ENCODE peak calls at places on chromosome 4, in nine cellular contexts. N is AG04450, E is endothelial cell, Y is fibroblast of pulmonary artery, Q is neural crest cell, G is fibroblast of mammary gland, T is progenitor cell of endocrine pancreas, W is A549, J is tibial artery. R is an unnamed sample.

GRCh38 chr4:115851918-115852766 is 738.7 kb upstream of the NDST4 start:
- DNase-seq in N (no peak), E (peak), Y (peak), Q (peak), G (peak), T (peak), W (no peak), J (peak), R (no peak)

GRCh38 chr4:10605746-10606482 is 78.7 kb downstream of the CLNK start:
- DNase-seq in N (peak), E (no peak), Y (peak), Q (no peak), G (peak), T (no peak), W (no peak), J (no peak), R (no peak)

GRCh38 chr4:143281507-143282169 is 55.0 kb upstream of the GAB1 start:
- DNase-seq in N (no peak), E (no peak), Y (no peak), Q (no peak), G (peak), T (no peak), W (no peak), J (no peak), R (no peak)

GRCh38 chr4:113455081-113455480 is 306.5 kb downstream of the CAMK2D start:
- DNase-seq in N (no peak), E (no peak), Y (no peak), Q (no peak), G (no peak), T (no peak), W (no peak), J (no peak), R (no peak)

GRCh38 chr4:159506801-159507517 is 404.1 kb downstream of the RAPGEF2 start:
- DNase-seq in N (no peak), E (no peak), Y (no peak), Q (no peak), G (no peak), T (no peak), W (no peak), J (no peak), R (no peak)

GRCh38 chr4:48746608-48747374 is 33.3 kb downstream of the FRYL start:
- DNase-seq in N (no peak), E (no peak), Y (no peak), Q (no peak), G (no peak), T (no peak), W (no peak), J (no peak), R (no peak)

GRCh38 chr4:5660185-5660584 is 48.2 kb downstream of the EVC2 start:
- DNase-seq in N (no peak), E (no peak), Y (peak), Q (no peak), G (peak), T (no peak), W (no peak), J (no peak), R (no peak)

GRCh38 chr4:8710416-8710815 is 117.9 kb downstream of the CPZ start:
- DNase-seq in N (no peak), E (no peak), Y (no peak), Q (no peak), G (no peak), T (no peak), W (no peak), J (peak), R (no peak)

GRCh38 chr4:176753049-176753448 is 39.7 kb downstream of the VEGFC start:
- DNase-seq in N (peak), E (no peak), Y (peak), Q (no peak), G (peak), T (no peak), W (no peak), J (no peak), R (no peak)

GRCh38 chr4:186591651-186592050 is 36.3 kb upstream of the MTNR1A start:
- DNase-seq in N (no peak), E (no peak), Y (no peak), Q (no peak), G (no peak), T (no peak), W (no peak), J (no peak), R (no peak)

GRCh38 chr4:108730579-108730978 is 32.3 kb downstream of the ETNPPL start:
- DNase-seq in N (no peak), E (no peak), Y (no peak), Q (no peak), G (peak), T (no peak), W (no peak), J (no peak), R (no peak)

GRCh38 chr4:170423137-170423536 is 333.4 kb upstream of the AADAT start:
- DNase-seq in N (no peak), E (no peak), Y (peak), Q (no peak), G (peak), T (no peak), W (no peak), J (no peak), R (no peak)

GRCh38 chr4:95500361-95500760 is 48.4 kb downstream of the UNC5C start:
- DNase-seq in N (no peak), E (no peak), Y (no peak), Q (no peak), G (no peak), T (no peak), W (no peak), J (no peak), R (no peak)

GRCh38 chr4:165502919-165503907 is 124.4 kb downstream of the CPE start:
- DNase-seq in N (no peak), E (no peak), Y (peak), Q (no peak), G (peak), T (no peak), W (peak), J (no peak), R (no peak)

GRCh38 chr4:79650794-79651431 is 242.9 kb upstream of the GK2 start:
- DNase-seq in N (peak), E (no peak), Y (peak), Q (no peak), G (peak), T (no peak), W (no peak), J (no peak), R (no peak)

GRCh38 chr4:186029731-186030421 is 39.1 kb upstream of the TLR3 start:
- DNase-seq in N (no peak), E (no peak), Y (peak), Q (no peak), G (peak), T (no peak), W (no peak), J (peak), R (no peak)

GRCh38 chr4:178633263-178633662 is 1191.0 kb upstream of the AGA start:
- DNase-seq in N (no peak), E (no peak), Y (no peak), Q (no peak), G (no peak), T (no peak), W (no peak), J (no peak), R (no peak)
- TF ChIP-seq CTCF in N (no peak), E (peak), Y (no peak), Q (peak), G (no peak), T (peak), W (no peak), J (no peak), R (no peak)

DNA sequence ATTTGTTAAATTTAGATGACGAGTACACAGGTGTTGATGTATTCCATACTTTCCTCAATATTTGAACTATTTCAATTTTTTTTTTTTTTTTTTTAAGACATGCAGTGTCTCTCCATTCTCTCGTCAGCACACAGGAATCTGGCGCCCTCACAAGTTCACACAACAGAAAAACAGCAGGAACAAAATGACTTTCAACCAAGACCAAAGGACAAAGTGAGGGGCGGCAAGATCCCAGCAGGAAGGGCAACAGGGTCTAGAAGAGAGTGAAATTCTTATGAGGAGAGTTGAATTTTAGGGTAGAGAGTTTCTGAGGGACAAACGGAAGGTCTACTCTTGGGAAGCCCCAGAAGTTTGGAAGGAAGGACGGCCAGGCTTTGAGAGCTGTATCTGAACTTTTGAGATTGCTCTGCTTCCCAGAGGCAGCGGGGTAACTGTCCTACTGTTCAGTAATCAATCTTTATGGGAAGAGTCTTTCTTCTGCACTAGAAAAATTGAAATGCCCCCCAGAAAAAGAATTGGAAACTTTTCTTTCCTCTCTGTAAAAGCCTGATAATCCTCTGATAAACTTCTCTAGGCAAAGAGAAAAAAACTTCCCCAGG is 760.2 kb downstream of the RAB28 start:
- DNase-seq in N (no peak), E (no peak), Y (peak), Q (no peak), G (no peak), T (no peak), W (no peak), J (no peak), R (no peak)
- TF ChIP-seq CTCF in N (no peak), E (no peak), Y (peak), Q (no peak), G (no peak), T (peak), W (no peak), J (no peak), R (no peak)

DNA sequence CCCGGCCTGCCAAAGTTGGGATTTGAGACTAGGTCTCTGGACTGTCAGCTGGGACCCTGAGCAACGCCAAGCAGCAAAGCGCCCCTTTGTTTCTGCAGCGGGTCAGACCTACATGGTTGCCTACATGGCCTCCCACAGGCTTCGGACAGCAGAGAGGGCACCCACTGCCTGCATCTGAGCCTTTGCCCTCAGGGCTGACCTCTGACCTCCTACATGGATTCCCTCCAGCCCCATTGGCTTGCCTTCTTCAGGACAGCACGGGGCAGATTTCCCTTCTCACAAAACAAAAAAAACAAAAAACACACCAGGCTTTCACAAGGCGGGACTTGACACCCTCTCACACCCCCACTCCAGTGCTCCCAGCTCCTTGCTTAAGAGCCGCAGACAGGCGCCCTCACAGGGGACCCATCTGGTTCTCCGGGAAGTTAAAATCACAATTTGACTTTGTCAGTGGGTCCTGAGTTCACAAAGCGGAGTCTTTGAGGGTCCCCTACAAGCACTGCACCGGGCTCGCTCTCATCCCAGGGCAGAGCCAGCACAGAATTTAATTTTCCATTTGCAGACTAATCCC is 32.9 kb downstream of the ZFYVE28 start:
- DNase-seq in N (no peak), E (no peak), Y (no peak), Q (peak), G (no peak), T (no peak), W (no peak), J (no peak), R (no peak)
- TF ChIP-seq CTCF in N (no peak), E (no peak), Y (no peak), Q (no peak), G (no peak), T (no peak), W (no peak), J (no peak), R (no peak)

DNA sequence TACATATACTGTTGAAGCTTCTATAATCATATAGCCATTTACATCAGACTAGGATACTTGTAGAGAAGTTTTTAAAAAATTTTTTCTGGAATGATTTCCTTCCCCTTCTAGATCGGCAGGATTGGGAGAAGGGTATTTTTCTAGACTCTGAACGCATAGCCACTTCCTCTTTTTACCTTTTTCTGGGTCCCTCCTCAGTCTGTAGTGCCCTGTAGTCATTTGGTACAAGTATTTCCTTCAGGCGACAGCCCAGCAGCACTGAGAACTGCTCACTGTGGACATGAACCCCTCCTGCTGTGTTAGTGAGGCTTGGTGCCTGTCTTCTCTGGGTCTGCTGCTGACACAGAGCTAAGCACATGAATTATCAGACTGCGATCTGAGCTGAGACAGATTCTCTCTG is 255.4 kb downstream of the ARHGAP10 start:
- DNase-seq in N (no peak), E (no peak), Y (no peak), Q (no peak), G (no peak), T (no peak), W (no peak), J (no peak), R (no peak)
- TF ChIP-seq CTCF in N (no peak), E (no peak), Y (no peak), Q (no peak), G (no peak), T (no peak), W (no peak), J (no peak), R (no peak)

GRCh38 chr4:94305468-94306225 is 37.0 kb downstream of the HPGDS start:
- DNase-seq in N (no peak), E (no peak), Y (no peak), Q (no peak), G (no peak), T (no peak), W (no peak), J (no peak), R (no peak)

GRCh38 chr4:94306713-94307112 is 35.9 kb downstream of the HPGDS start:
- DNase-seq in N (no peak), E (no peak), Y (peak), Q (no peak), G (no peak), T (no peak), W (no peak), J (no peak), R (no peak)

GRCh38 chr4:94307231-94307840 is 35.3 kb downstream of the HPGDS start:
- DNase-seq in N (no peak), E (no peak), Y (peak), Q (no peak), G (no peak), T (no peak), W (peak), J (no peak), R (no peak)

GRCh38 chr4:94298725-94299252 is 43.8 kb downstream of the HPGDS start:
- DNase-seq in N (no peak), E (no peak), Y (no peak), Q (no peak), G (no peak), T (no peak), W (no peak), J (no peak), R (no peak)

GRCh38 chr4:94304365-94304971 is 38.2 kb downstream of the HPGDS start:
- DNase-seq in N (no peak), E (peak), Y (peak), Q (peak), G (peak), T (no peak), W (peak), J (no peak), R (no peak)
- TF ChIP-seq CTCF in N (peak), E (peak), Y (peak), Q (peak), G (peak), T (peak), W (peak), J (peak), R (peak)

R was measured in D721Med.